ENCODE peak calls at places on chromosomes 3 and 15, in ten cellular contexts. H is cardiac muscle cell, Z is lower lobe of right lung, D is GM06990, G is kidney epithelial cell, T is stomach, L is BJ, W is suprapubic skin, J is tibial nerve, U is ascending aorta. N is an unnamed sample.

GRCh38 chr3:76293856-76294255 is 508.5 kb upstream of the ZNF717 start:
- DNase-seq in H (no peak), Z (peak), D (no peak), G (no peak), T (no peak), L (no peak), W (no peak), J (no peak), U (no peak), N (no peak)

GRCh38 chr3:11567516-11568467 is 75.9 kb downstream of the VGLL4 start:
- DNase-seq in H (peak), Z (no peak), D (no peak), G (peak), T (no peak), L (no peak), W (peak), J (no peak), U (peak), N (no peak)

GRCh38 chr3:29156071-29156715 is 124.7 kb upstream of the RBMS3 start:
- DNase-seq in H (no peak), Z (no peak), D (no peak), G (no peak), T (no peak), L (no peak), W (no peak), J (no peak), U (no peak), N (no peak)

GRCh38 chr3:162441716-162442115 is 945.1 kb downstream of the OTOL1 start:
- DNase-seq in H (peak), Z (no peak), D (no peak), G (no peak), T (no peak), L (no peak), W (no peak), J (no peak), U (no peak), N (no peak)

GRCh38 chr3:28726840-28727239 is 378.2 kb upstream of the AZI2 start:
- DNase-seq in H (peak), Z (peak), D (no peak), G (no peak), T (peak), L (no peak), W (no peak), J (peak), U (no peak), N (no peak)

GRCh38 chr3:123728014-123728413 is 143.2 kb upstream of the HACD2 start:
- DNase-seq in H (peak), Z (no peak), D (no peak), G (no peak), T (no peak), L (no peak), W (no peak), J (no peak), U (no peak), N (no peak)

GRCh38 chr3:100093826-100094225 is 20.5 kb downstream of the FILIP1L start:
- DNase-seq in H (no peak), Z (no peak), D (no peak), G (no peak), T (no peak), L (no peak), W (no peak), J (no peak), U (no peak), N (no peak)

GRCh38 chr3:52053307-52054304 is 2.8 kb downstream of the DUSP7 start:
- DNase-seq in H (peak), Z (peak), D (peak), G (no peak), T (no peak), L (no peak), W (no peak), J (no peak), U (no peak), N (no peak)

GRCh38 chr3:150610785-150611184 is 7.7 kb downstream of the SELENOT start:
- DNase-seq in H (peak), Z (no peak), D (no peak), G (no peak), T (no peak), L (no peak), W (no peak), J (no peak), U (no peak), N (no peak)

GRCh38 chr3:139119331-139120025 is 74.8 kb upstream of the PRR23C start:
- DNase-seq in H (no peak), Z (no peak), D (no peak), G (no peak), T (no peak), L (no peak), W (no peak), J (no peak), U (no peak), N (no peak)

GRCh38 chr15:68821898-68822380 is 1.2 kb upstream of the ANP32A start:
- DNase-seq in H (no peak), Z (no peak), D (no peak), G (no peak), T (no peak), L (no peak), W (no peak), J (no peak), U (no peak), N (no peak)

GRCh38 chr3:190038050-190038631 is 82.6 kb downstream of the P3H2 start:
- DNase-seq in H (peak), Z (peak), D (no peak), G (peak), T (peak), L (no peak), W (no peak), J (no peak), U (no peak), N (no peak)

GRCh38 chr3:123193448-123194101 is 8.2 kb upstream of the SEC22A start:
- DNase-seq in H (no peak), Z (no peak), D (no peak), G (no peak), T (no peak), L (no peak), W (no peak), J (no peak), U (no peak), N (no peak)

GRCh38 chr3:64108784-64109317 is 85.6 kb upstream of the PSMD6 start:
- DNase-seq in H (no peak), Z (no peak), D (no peak), G (no peak), T (no peak), L (no peak), W (no peak), J (no peak), U (no peak), N (no peak)

GRCh38 chr3:65742914-65743313 is 295.8 kb downstream of the MAGI1 start:
- DNase-seq in H (no peak), Z (no peak), D (no peak), G (no peak), T (no peak), L (peak), W (no peak), J (no peak), U (no peak), N (no peak)

GRCh38 chr15:53759333-53759975 is at the start of gene WDR72:
- DNase-seq in H (no peak), Z (no peak), D (peak), G (no peak), T (no peak), L (no peak), W (no peak), J (no peak), U (no peak), N (no peak)

GRCh38 chr15:47517737-47518136 is 199.6 kb upstream of the SEMA6D start:
- DNase-seq in H (peak), Z (no peak), D (no peak), G (no peak), T (no peak), L (no peak), W (no peak), J (no peak), U (no peak), N (no peak)

DNA sequence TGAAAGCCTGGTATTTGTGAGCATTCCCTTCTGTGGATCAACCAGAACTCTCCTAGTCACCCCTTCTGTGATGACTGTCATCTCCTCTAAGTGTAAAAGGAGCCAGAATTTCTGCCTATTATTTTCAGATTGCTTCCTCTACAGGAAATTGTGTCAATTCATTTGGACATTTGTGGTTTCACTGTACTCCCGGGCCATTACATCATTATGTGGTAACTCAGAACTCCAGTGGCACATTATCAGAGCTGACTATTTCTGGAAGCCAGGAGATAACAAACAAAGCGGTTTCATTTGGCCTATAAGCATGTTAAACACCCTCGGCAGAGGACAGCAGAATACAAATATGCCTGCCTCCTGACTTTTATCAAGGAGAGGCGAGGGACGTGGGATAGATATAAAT is 193.6 kb upstream of the SEMA6D start:
- DNase-seq in H (peak), Z (no peak), D (no peak), G (no peak), T (no peak), L (no peak), W (no peak), J (no peak), U (no peak), N (no peak)
- TF ChIP-seq CTCF in H (no peak), Z (no peak), D (no peak), G (no peak), T (no peak), L (no peak), W (no peak), J (no peak), U (no peak), N (no peak)

GRCh38 chr3:126347543-126348161 is 9.6 kb downstream of the KLF15 start:
- DNase-seq in H (no peak), Z (peak), D (no peak), G (no peak), T (peak), L (no peak), W (peak), J (peak), U (no peak), N (no peak)

GRCh38 chr3:126349611-126350501 is 7.4 kb downstream of the KLF15 start:
- DNase-seq in H (no peak), Z (peak), D (no peak), G (no peak), T (peak), L (no peak), W (peak), J (no peak), U (no peak), N (no peak)

GRCh38 chr3:126346466-126346865 is 10.7 kb downstream of the KLF15 start:
- DNase-seq in H (no peak), Z (no peak), D (no peak), G (no peak), T (no peak), L (no peak), W (peak), J (no peak), U (no peak), N (no peak)

GRCh38 chr3:126349071-126349470 is 8.1 kb downstream of the KLF15 start:
- DNase-seq in H (no peak), Z (peak), D (no peak), G (no peak), T (peak), L (no peak), W (peak), J (peak), U (no peak), N (no peak)

DNA sequence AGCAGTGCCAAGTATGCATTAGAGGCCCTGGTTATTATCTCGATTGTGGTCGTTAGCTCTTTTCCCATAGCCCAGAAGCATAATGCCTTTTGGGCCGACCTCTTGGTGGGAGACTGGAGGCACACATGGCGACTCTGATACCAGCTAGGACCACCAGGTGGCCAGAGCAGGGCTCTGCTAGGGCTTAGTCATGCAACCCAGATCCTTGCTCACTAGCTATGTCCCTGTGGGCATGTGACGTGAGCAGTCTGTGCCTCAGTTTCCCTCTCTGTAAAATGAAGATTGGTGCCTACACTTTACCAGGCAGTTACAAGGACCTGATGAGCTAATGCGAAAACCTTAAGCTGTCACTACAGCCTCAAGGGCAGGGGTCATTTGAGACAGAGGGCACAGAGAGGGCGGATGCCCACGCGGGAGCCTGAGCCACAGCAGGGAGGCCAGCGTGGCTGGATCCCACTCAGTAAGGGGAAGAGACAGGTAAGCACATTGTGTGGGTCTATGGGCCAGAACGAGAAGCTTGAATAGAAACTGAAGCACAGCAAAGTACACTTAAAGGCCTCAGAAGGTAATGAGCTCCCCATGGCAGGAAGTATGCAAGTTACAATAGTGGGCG is 8.8 kb downstream of the KLF15 start:
- DNase-seq in H (peak), Z (peak), D (no peak), G (no peak), T (no peak), L (no peak), W (peak), J (peak), U (no peak), N (no peak)
- TF ChIP-seq CTCF in H (peak), Z (no peak), D (peak), G (no peak), T (no peak), L (peak), W (no peak), J (no peak), U (no peak), N (no peak)

GRCh38 chr15:39172380-39173281 is 408.2 kb upstream of the THBS1 start:
- DNase-seq in H (peak), Z (no peak), D (no peak), G (peak), T (no peak), L (no peak), W (no peak), J (no peak), U (no peak), N (no peak)
- TF ChIP-seq CTCF in H (no peak), Z (no peak), D (no peak), G (no peak), T (no peak), L (no peak), W (no peak), J (no peak), U (no peak), N (no peak)

GRCh38 chr15:42721016-42721415 is 15.9 kb downstream of the CDAN1 start:
- DNase-seq in H (no peak), Z (no peak), D (no peak), G (no peak), T (no peak), L (no peak), W (no peak), J (no peak), U (no peak), N (no peak)

GRCh38 chr15:42720071-42720470 is 16.9 kb downstream of the CDAN1 start:
- DNase-seq in H (no peak), Z (no peak), D (no peak), G (no peak), T (no peak), L (no peak), W (no peak), J (no peak), U (no peak), N (no peak)

GRCh38 chr15:42724276-42724675 is 12.7 kb downstream of the CDAN1 start:
- DNase-seq in H (no peak), Z (no peak), D (no peak), G (no peak), T (no peak), L (no peak), W (no peak), J (no peak), U (no peak), N (no peak)

GRCh38 chr15:42725331-42725903 is 11.5 kb downstream of the CDAN1 start:
- DNase-seq in H (no peak), Z (no peak), D (no peak), G (no peak), T (no peak), L (no peak), W (no peak), J (no peak), U (no peak), N (no peak)

GRCh38 chr15:42723068-42723467 is 13.9 kb downstream of the CDAN1 start:
- DNase-seq in H (no peak), Z (no peak), D (no peak), G (no peak), T (no peak), L (no peak), W (no peak), J (no peak), U (no peak), N (no peak)
- TF ChIP-seq CTCF in H (peak), Z (no peak), D (no peak), G (no peak), T (no peak), L (no peak), W (no peak), J (no peak), U (no peak), N (no peak)

DNA sequence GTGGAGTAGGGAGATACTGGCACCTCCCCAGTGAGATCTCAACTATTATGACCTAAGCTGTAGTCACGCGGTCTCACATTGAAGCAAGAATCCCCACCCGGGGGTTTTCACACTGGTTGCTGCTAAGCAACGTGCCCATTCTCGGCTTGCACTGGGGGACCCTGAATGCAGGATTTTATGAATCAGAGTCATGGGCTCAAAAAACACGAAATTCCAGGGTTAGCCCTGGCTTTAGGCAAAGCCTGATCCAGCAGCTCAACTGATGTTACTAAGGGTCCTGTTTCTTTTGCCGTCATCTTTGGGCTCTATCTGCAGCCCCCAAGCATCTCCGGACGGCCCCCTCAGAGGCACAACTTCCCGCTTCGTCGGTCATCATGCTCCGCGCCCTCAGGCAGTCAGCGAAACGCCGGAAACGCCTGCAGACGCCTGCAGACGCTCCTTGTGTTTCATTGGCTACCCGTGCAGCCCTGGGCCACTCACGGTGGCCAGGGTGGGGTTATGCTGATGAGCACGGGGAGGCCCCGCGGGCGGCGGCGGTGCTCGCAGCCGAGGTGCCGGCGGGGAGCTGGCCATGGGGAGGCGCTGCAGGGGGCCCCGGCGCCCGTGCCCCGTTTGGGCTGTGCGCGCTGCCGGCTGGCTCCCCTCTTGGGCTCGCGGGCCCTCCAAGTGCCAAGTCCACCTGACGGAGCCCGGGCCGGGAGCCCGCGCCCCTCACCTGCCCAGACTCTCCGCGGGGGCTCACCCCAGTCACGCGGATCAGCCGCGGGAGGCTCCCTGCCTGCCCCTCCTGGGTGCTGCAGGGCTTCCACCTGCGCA is 25.8 kb downstream of the EFCC1 start:
- DNase-seq in H (peak), Z (peak), D (peak), G (peak), T (peak), L (no peak), W (peak), J (peak), U (peak), N (peak)
- TF ChIP-seq CTCF in H (peak), Z (peak), D (no peak), G (peak), T (no peak), L (peak), W (no peak), J (peak), U (peak), N (no peak)

GRCh38 chr3:184748219-184749135 is 36.6 kb upstream of the MAGEF1 start:
- DNase-seq in H (no peak), Z (no peak), D (peak), G (no peak), T (peak), L (no peak), W (no peak), J (peak), U (no peak), N (no peak)
- TF ChIP-seq CTCF in H (peak), Z (no peak), D (peak), G (peak), T (peak), L (peak), W (peak), J (no peak), U (peak), N (no peak)